ENCODE peak calls at places on chromosomes 16 and 17, in seven cellular contexts. J is heart right ventricle, W is GM23248, M is brain microvascular endothelial cell, Y is OCI-LY7, R is small intestine, H is endodermal cell. U is an unnamed sample.

GRCh38 chr17:63646492-63646815 is 24.2 kb downstream of the MAP3K3 start:
- DNase-seq in J (no peak), W (no peak), M (no peak), Y (peak), R (no peak), H (no peak), U (no peak)

GRCh38 chr16:85444879-85445778 is 168.0 kb upstream of the GSE1 start:
- DNase-seq in J (no peak), W (no peak), M (no peak), Y (peak), R (peak), H (peak), U (no peak)

GRCh38 chr16:9378876-9379275 is 287.4 kb downstream of the HAPSTR1 start:
- DNase-seq in J (no peak), W (no peak), M (no peak), Y (no peak), R (no peak), H (no peak), U (no peak)

GRCh38 chr16:25716186-25716585 is 24.4 kb downstream of the HS3ST4 start:
- DNase-seq in J (no peak), W (no peak), M (no peak), Y (no peak), R (no peak), H (peak), U (no peak)

GRCh38 chr17:67139784-67140665 is 95.7 kb downstream of the CACNG1 start:
- DNase-seq in J (no peak), W (peak), M (no peak), Y (no peak), R (no peak), H (peak), U (no peak)

GRCh38 chr17:63634163-63634562 is 11.9 kb downstream of the MAP3K3 start:
- DNase-seq in J (no peak), W (no peak), M (peak), Y (no peak), R (no peak), H (no peak), U (no peak)

GRCh38 chr17:15929941-15930340 is 15.0 kb upstream of the ADORA2B start:
- DNase-seq in J (no peak), W (no peak), M (no peak), Y (no peak), R (no peak), H (peak), U (no peak)

GRCh38 chr16:56736476-56736875 is 6.5 kb downstream of the NUP93 start:
- DNase-seq in J (no peak), W (no peak), M (no peak), Y (no peak), R (no peak), H (no peak), U (no peak)

DNA sequence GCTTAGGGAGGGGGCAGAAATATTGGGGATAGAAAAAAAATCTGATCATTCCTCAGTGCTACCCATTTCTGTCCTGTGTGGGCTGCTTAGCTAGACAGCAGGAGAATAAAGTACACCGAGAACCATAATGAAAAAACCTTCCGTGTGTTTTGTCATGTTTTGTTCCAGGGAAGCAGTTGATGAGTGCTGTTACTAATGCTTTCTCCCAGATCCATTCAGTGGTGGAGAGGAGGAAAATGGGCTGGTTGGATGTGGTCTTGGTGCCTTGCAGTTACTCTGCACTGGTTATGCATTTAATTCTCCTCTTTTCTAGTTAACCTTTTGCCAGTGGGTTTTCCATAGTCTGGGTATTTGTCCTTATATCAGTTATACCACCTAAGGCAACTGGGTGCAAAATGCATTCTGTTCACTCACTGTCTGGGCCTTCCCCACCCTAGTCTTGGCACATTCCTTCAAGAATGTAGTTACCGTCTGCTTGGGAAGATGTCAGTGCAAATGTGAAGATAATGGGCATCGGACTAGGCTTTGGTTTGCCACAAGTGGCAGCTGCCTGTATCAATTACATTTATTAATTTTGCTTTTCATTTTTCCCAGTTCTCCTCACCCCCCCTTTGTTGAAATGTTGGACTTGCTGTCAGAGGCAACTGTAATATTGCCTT is 9.3 kb upstream of the TBKBP1 start:
- DNase-seq in J (no peak), W (no peak), M (no peak), Y (no peak), R (no peak), H (peak), U (no peak)
- H3K27ac ChIP-seq in J (no peak), W (peak), M (no peak), Y (no peak), R (no peak), H (no peak), U (no peak)

GRCh38 chr16:20114356-20114755 is 40.7 kb upstream of the GPR139 start:
- DNase-seq in J (no peak), W (peak), M (no peak), Y (no peak), R (peak), H (no peak), U (no peak)

GRCh38 chr16:20107086-20107485 is 33.4 kb upstream of the GPR139 start:
- DNase-seq in J (no peak), W (no peak), M (no peak), Y (no peak), R (no peak), H (no peak), U (no peak)

GRCh38 chr16:20111143-20111542 is 37.5 kb upstream of the GPR139 start:
- DNase-seq in J (no peak), W (no peak), M (no peak), Y (no peak), R (no peak), H (no peak), U (no peak)
- H3K4me3 ChIP-seq in J (no peak), W (no peak), M (no peak), Y (no peak), R (no peak), H (no peak), U (no peak)

GRCh38 chr16:58337090-58337444 is 42.2 kb upstream of the PRSS54 start:
- DNase-seq in J (no peak), W (peak), M (no peak), Y (peak), R (peak), H (no peak), U (no peak)
- H3K27ac ChIP-seq in J (peak), W (no peak), M (no peak), Y (no peak), R (no peak), H (no peak), U (no peak)

GRCh38 chr16:67255553-67256030 is 6.8 kb downstream of the SLC9A5 start:
- DNase-seq in J (no peak), W (no peak), M (no peak), Y (no peak), R (no peak), H (no peak), U (no peak)

GRCh38 chr16:67254809-67255552 is 6.2 kb downstream of the SLC9A5 start:
- DNase-seq in J (no peak), W (no peak), M (no peak), Y (no peak), R (peak), H (no peak), U (no peak)

GRCh38 chr16:67249178-67249759 is 490 bp downstream of the SLC9A5 start:
- DNase-seq in J (no peak), W (peak), M (no peak), Y (no peak), R (no peak), H (no peak), U (no peak)

GRCh38 chr16:67249762-67250327 is 1.1 kb downstream of the SLC9A5 start:
- DNase-seq in J (no peak), W (peak), M (no peak), Y (no peak), R (no peak), H (no peak), U (no peak)

DNA sequence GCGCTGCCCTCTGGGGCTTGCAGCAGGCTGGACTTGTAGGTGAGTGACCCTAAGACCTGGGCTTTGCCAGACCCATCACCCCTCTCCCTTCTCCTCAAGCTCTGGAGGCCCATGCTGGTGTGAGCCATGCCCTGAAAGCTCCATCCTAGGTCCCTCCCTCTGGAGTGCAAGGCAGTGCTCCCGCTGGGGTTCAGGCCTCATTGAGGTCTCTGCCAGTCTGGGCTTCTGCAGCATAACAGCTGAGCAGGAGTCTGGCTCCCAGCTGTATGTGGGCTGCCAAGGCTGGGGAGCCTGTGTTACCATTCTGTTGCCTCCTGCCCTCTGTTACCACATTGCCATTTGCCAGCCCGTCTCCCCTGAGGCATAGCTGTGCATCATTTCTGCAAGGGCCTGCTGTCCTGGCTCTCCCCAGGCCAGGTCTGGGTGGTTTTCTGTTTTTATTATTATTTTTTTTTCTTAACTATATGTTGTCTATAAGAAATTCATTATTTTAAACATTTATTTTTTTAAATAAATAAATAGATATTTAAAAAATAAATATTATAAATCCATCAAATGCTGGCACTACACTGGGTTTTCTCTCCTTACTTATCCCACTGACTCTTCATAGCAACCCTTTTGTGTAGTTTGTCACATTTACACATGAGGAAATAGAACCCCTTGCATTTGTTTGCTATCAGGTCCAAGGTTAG is 4.2 kb downstream of the SLC9A5 start:
- DNase-seq in J (no peak), W (no peak), M (no peak), Y (no peak), R (no peak), H (no peak), U (no peak)
- H3K4me3 ChIP-seq in J (no peak), W (no peak), M (no peak), Y (no peak), R (no peak), H (no peak), U (no peak)

GRCh38 chr17:2103456-2103855 is 48.6 kb downstream of the HIC1 start:
- DNase-seq in J (no peak), W (no peak), M (no peak), Y (no peak), R (no peak), H (no peak), U (no peak)
- H3K27ac ChIP-seq in J (no peak), W (no peak), M (no peak), Y (no peak), R (peak), H (no peak), U (no peak)